ENCODE peak calls at places on chromosome 15, in ten cellular contexts. One of them, this sample, is unnamed.

GRCh38 chr15:25727867-25728600 is 135.1 kb downstream of the ATP10A start:
- DNase-seq in cardiac muscle cell: no peak
- DNase-seq in upper lobe of right lung: no peak
- DNase-seq in progenitor cell of endocrine pancreas: no peak
- DNase-seq in AG04450: no peak
- DNase-seq in chondrocyte: no peak
- DNase-seq in astrocyte of the spinal cord: no peak
- DNase-seq in GM13977: no peak
- DNase-seq in WTC11: no peak
- DNase-seq in endothelial cell of umbilical vein: no peak
- DNase-seq in this sample: no peak

GRCh38 chr15:58269455-58270414 is 131.6 kb downstream of the AQP9 start:
- DNase-seq in AG04450: peak
- DNase-seq in GM13977: peak
- DNase-seq in astrocyte of the spinal cord: peak
- DNase-seq in progenitor cell of endocrine pancreas: peak
- DNase-seq in upper lobe of right lung: no peak
- DNase-seq in chondrocyte: no peak
- DNase-seq in WTC11: peak
- DNase-seq in endothelial cell of umbilical vein: peak
- DNase-seq in cardiac muscle cell: peak
- DNase-seq in this sample: no peak

GRCh38 chr15:73897441-73898261 is 24.3 kb downstream of the TBC1D21 start:
- DNase-seq in progenitor cell of endocrine pancreas: no peak
- DNase-seq in GM13977: peak
- DNase-seq in endothelial cell of umbilical vein: peak
- DNase-seq in upper lobe of right lung: peak
- DNase-seq in astrocyte of the spinal cord: peak
- DNase-seq in cardiac muscle cell: peak
- DNase-seq in chondrocyte: peak
- DNase-seq in AG04450: peak
- DNase-seq in WTC11: peak
- DNase-seq in this sample: peak

GRCh38 chr15:99967841-99968371 is 234.7 kb upstream of the LYSMD4 start:
- DNase-seq in upper lobe of right lung: peak
- DNase-seq in astrocyte of the spinal cord: no peak
- DNase-seq in progenitor cell of endocrine pancreas: no peak
- DNase-seq in GM13977: no peak
- DNase-seq in cardiac muscle cell: peak
- DNase-seq in AG04450: no peak
- DNase-seq in WTC11: no peak
- DNase-seq in chondrocyte: peak
- DNase-seq in endothelial cell of umbilical vein: no peak
- DNase-seq in this sample: no peak

GRCh38 chr15:48515497-48515896 is 130.0 kb downstream of the FBN1 start:
- DNase-seq in cardiac muscle cell: no peak
- DNase-seq in progenitor cell of endocrine pancreas: no peak
- DNase-seq in AG04450: no peak
- DNase-seq in chondrocyte: no peak
- DNase-seq in upper lobe of right lung: no peak
- DNase-seq in WTC11: no peak
- DNase-seq in astrocyte of the spinal cord: no peak
- DNase-seq in endothelial cell of umbilical vein: no peak
- DNase-seq in GM13977: no peak
- DNase-seq in this sample: no peak

GRCh38 chr15:40534371-40534770 is 30.5 kb downstream of the CCDC32 start:
- DNase-seq in astrocyte of the spinal cord: no peak
- DNase-seq in chondrocyte: no peak
- DNase-seq in AG04450: no peak
- DNase-seq in progenitor cell of endocrine pancreas: no peak
- DNase-seq in endothelial cell of umbilical vein: no peak
- DNase-seq in upper lobe of right lung: no peak
- DNase-seq in GM13977: no peak
- DNase-seq in WTC11: no peak
- DNase-seq in cardiac muscle cell: no peak
- DNase-seq in this sample: no peak

GRCh38 chr15:77070500-77071337 is at the start of gene TSPAN3:
- DNase-seq in astrocyte of the spinal cord: peak
- DNase-seq in AG04450: peak
- DNase-seq in chondrocyte: peak
- DNase-seq in endothelial cell of umbilical vein: peak
- DNase-seq in GM13977: peak
- DNase-seq in WTC11: peak
- DNase-seq in progenitor cell of endocrine pancreas: peak
- DNase-seq in cardiac muscle cell: peak
- DNase-seq in upper lobe of right lung: peak
- DNase-seq in this sample: peak

GRCh38 chr15:40932625-40933519 is 3.7 kb downstream of the DLL4 start:
- DNase-seq in astrocyte of the spinal cord: no peak
- DNase-seq in GM13977: no peak
- DNase-seq in endothelial cell of umbilical vein: no peak
- DNase-seq in upper lobe of right lung: no peak
- DNase-seq in WTC11: no peak
- DNase-seq in cardiac muscle cell: no peak
- DNase-seq in AG04450: no peak
- DNase-seq in progenitor cell of endocrine pancreas: no peak
- DNase-seq in chondrocyte: no peak
- DNase-seq in this sample: no peak

GRCh38 chr15:61146643-61147230 is 82.4 kb downstream of the RORA start:
- DNase-seq in cardiac muscle cell: no peak
- DNase-seq in AG04450: no peak
- DNase-seq in GM13977: no peak
- DNase-seq in upper lobe of right lung: no peak
- DNase-seq in astrocyte of the spinal cord: no peak
- DNase-seq in progenitor cell of endocrine pancreas: no peak
- DNase-seq in chondrocyte: no peak
- DNase-seq in WTC11: no peak
- DNase-seq in endothelial cell of umbilical vein: no peak
- DNase-seq in this sample: no peak

GRCh38 chr15:61155741-61156700 is 73.1 kb downstream of the RORA start:
- DNase-seq in AG04450: no peak
- DNase-seq in chondrocyte: no peak
- DNase-seq in WTC11: no peak
- DNase-seq in cardiac muscle cell: peak
- DNase-seq in progenitor cell of endocrine pancreas: no peak
- DNase-seq in astrocyte of the spinal cord: peak
- DNase-seq in GM13977: no peak
- DNase-seq in upper lobe of right lung: no peak
- DNase-seq in endothelial cell of umbilical vein: no peak
- DNase-seq in this sample: no peak

DNA sequence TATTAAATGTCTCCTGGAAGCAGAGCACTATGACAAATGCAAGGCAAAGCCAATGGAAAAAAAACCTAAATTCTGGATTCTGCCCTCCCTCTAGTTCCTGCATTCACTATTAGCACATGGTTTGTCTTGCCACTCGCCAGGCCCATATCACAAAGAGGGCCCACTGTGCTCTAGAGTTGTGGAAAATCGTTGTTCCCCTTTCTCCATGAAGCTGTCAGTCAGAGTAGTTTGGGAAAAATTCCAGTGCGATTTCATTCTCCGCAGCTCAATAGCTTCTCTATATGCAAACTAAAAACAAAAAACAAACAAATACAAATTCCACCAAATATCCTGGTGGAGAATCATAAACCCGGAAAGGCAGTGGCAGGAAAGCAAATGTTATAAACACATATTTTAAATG is 77.3 kb downstream of the RORA start:
- DNase-seq in GM13977: no peak
- DNase-seq in WTC11: no peak
- DNase-seq in upper lobe of right lung: no peak
- DNase-seq in astrocyte of the spinal cord: no peak
- DNase-seq in cardiac muscle cell: no peak
- DNase-seq in chondrocyte: no peak
- DNase-seq in endothelial cell of umbilical vein: no peak
- DNase-seq in progenitor cell of endocrine pancreas: no peak
- DNase-seq in AG04450: no peak
- DNase-seq in this sample: no peak
- TF ChIP-seq CTCF in GM13977: no peak
- TF ChIP-seq CTCF in WTC11: no peak
- TF ChIP-seq CTCF in upper lobe of right lung: no peak
- TF ChIP-seq CTCF in astrocyte of the spinal cord: no peak
- TF ChIP-seq CTCF in cardiac muscle cell: no peak
- TF ChIP-seq CTCF in chondrocyte: no peak
- TF ChIP-seq CTCF in endothelial cell of umbilical vein: no peak
- TF ChIP-seq CTCF in progenitor cell of endocrine pancreas: no peak
- TF ChIP-seq CTCF in AG04450: no peak
- TF ChIP-seq CTCF in this sample: no peak

DNA sequence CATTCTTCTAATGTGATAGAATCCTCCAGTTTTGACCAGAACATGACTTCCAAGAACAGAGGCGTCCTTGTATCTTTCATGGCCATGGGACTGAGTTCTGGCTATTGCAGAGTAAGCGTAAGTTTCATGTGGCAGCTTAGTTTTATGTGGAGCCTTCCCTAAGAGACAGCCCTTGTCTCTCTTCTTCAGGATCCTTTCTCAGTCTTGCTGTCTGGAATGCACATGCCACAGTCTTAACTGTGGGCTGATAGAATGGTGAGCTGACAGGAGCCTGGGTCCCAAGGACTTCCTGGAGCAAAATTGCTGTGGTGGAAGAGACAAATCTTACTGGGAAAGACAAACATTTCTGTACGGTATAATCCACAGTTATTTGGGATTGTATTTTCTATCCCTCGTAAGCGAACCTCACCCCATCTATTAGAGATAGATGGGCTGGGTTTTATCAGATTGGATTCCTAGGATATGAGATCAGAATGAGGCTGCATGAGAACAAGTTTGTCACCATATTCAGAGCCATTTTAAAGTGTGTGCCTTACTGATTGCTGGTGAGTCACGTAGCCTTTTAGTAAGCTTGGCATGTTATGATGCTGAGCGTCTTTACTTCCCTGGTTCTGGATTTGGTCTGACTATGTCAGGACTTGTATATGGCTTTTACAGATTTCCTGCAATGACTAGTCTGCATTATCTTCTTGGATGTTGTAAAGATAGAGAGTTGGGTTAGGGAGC is 32.8 kb downstream of the CDIN1 start:
- DNase-seq in chondrocyte: no peak
- DNase-seq in WTC11: no peak
- DNase-seq in GM13977: no peak
- DNase-seq in progenitor cell of endocrine pancreas: no peak
- DNase-seq in endothelial cell of umbilical vein: peak
- DNase-seq in cardiac muscle cell: peak
- DNase-seq in astrocyte of the spinal cord: peak
- DNase-seq in upper lobe of right lung: no peak
- DNase-seq in AG04450: peak
- DNase-seq in this sample: no peak
- TF ChIP-seq CTCF in chondrocyte: no peak
- TF ChIP-seq CTCF in WTC11: no peak
- TF ChIP-seq CTCF in GM13977: no peak
- TF ChIP-seq CTCF in progenitor cell of endocrine pancreas: no peak
- TF ChIP-seq CTCF in endothelial cell of umbilical vein: no peak
- TF ChIP-seq CTCF in cardiac muscle cell: no peak
- TF ChIP-seq CTCF in astrocyte of the spinal cord: no peak
- TF ChIP-seq CTCF in upper lobe of right lung: no peak
- TF ChIP-seq CTCF in AG04450: no peak
- TF ChIP-seq CTCF in this sample: no peak

GRCh38 chr15:68053701-68053996 is 466 bp upstream of the PIAS1 start:
- DNase-seq in cardiac muscle cell: no peak
- DNase-seq in chondrocyte: no peak
- DNase-seq in astrocyte of the spinal cord: no peak
- DNase-seq in AG04450: no peak
- DNase-seq in progenitor cell of endocrine pancreas: no peak
- DNase-seq in WTC11: no peak
- DNase-seq in GM13977: no peak
- DNase-seq in upper lobe of right lung: no peak
- DNase-seq in endothelial cell of umbilical vein: no peak
- DNase-seq in this sample: no peak

GRCh38 chr15:68053001-68053400 is 1.1 kb upstream of the PIAS1 start:
- DNase-seq in upper lobe of right lung: no peak
- DNase-seq in GM13977: no peak
- DNase-seq in endothelial cell of umbilical vein: no peak
- DNase-seq in astrocyte of the spinal cord: no peak
- DNase-seq in progenitor cell of endocrine pancreas: no peak
- DNase-seq in cardiac muscle cell: no peak
- DNase-seq in AG04450: no peak
- DNase-seq in chondrocyte: no peak
- DNase-seq in WTC11: no peak
- DNase-seq in this sample: no peak

GRCh38 chr15:68051907-68052306 is 2.2 kb upstream of the PIAS1 start:
- DNase-seq in upper lobe of right lung: no peak
- DNase-seq in AG04450: no peak
- DNase-seq in GM13977: no peak
- DNase-seq in chondrocyte: no peak
- DNase-seq in WTC11: no peak
- DNase-seq in endothelial cell of umbilical vein: no peak
- DNase-seq in progenitor cell of endocrine pancreas: no peak
- DNase-seq in astrocyte of the spinal cord: no peak
- DNase-seq in cardiac muscle cell: no peak
- DNase-seq in this sample: no peak

GRCh38 chr15:68052431-68052830 is 1.7 kb upstream of the PIAS1 start:
- DNase-seq in cardiac muscle cell: no peak
- DNase-seq in chondrocyte: no peak
- DNase-seq in GM13977: no peak
- DNase-seq in endothelial cell of umbilical vein: no peak
- DNase-seq in WTC11: no peak
- DNase-seq in astrocyte of the spinal cord: no peak
- DNase-seq in AG04450: no peak
- DNase-seq in upper lobe of right lung: no peak
- DNase-seq in progenitor cell of endocrine pancreas: no peak
- DNase-seq in this sample: no peak

DNA sequence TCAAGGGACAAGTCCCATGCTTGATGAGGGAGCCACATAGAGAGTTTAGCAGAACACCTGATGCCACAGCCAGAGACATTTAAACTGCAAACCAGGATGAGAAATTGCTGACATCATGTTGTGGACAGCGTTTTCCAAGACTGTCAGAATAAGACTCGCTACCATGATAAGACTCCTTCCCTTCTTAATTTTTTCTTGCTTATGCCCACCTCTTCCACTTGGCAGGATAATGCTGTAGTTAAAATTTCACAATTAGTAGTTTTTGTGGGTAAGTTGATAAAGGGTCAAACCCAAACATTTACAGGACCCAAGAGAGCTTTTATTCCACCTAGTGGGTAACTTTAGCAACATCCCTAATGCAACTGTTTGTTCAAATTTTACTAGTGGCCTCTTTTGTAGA is 3.0 kb upstream of the PIAS1 start:
- DNase-seq in cardiac muscle cell: no peak
- DNase-seq in progenitor cell of endocrine pancreas: no peak
- DNase-seq in WTC11: no peak
- DNase-seq in AG04450: no peak
- DNase-seq in chondrocyte: no peak
- DNase-seq in endothelial cell of umbilical vein: no peak
- DNase-seq in astrocyte of the spinal cord: no peak
- DNase-seq in GM13977: no peak
- DNase-seq in upper lobe of right lung: no peak
- DNase-seq in this sample: no peak
- TF ChIP-seq CTCF in cardiac muscle cell: no peak
- TF ChIP-seq CTCF in progenitor cell of endocrine pancreas: no peak
- TF ChIP-seq CTCF in WTC11: no peak
- TF ChIP-seq CTCF in AG04450: no peak
- TF ChIP-seq CTCF in chondrocyte: peak
- TF ChIP-seq CTCF in endothelial cell of umbilical vein: no peak
- TF ChIP-seq CTCF in astrocyte of the spinal cord: no peak
- TF ChIP-seq CTCF in GM13977: no peak
- TF ChIP-seq CTCF in upper lobe of right lung: no peak
- TF ChIP-seq CTCF in this sample: no peak

GRCh38 chr15:95021816-95022215 is 790.5 kb downstream of the MCTP2 start:
- DNase-seq in GM13977: no peak
- DNase-seq in astrocyte of the spinal cord: no peak
- DNase-seq in cardiac muscle cell: no peak
- DNase-seq in upper lobe of right lung: no peak
- DNase-seq in AG04450: no peak
- DNase-seq in endothelial cell of umbilical vein: no peak
- DNase-seq in chondrocyte: no peak
- DNase-seq in progenitor cell of endocrine pancreas: no peak
- DNase-seq in WTC11: no peak
- DNase-seq in this sample: no peak

GRCh38 chr15:95025924-95026728 is 794.8 kb downstream of the MCTP2 start:
- DNase-seq in astrocyte of the spinal cord: peak
- DNase-seq in chondrocyte: no peak
- DNase-seq in endothelial cell of umbilical vein: peak
- DNase-seq in GM13977: peak
- DNase-seq in WTC11: peak
- DNase-seq in AG04450: peak
- DNase-seq in cardiac muscle cell: peak
- DNase-seq in progenitor cell of endocrine pancreas: peak
- DNase-seq in upper lobe of right lung: no peak
- DNase-seq in this sample: no peak

GRCh38 chr15:95019907-95020306 is 788.5 kb downstream of the MCTP2 start:
- DNase-seq in WTC11: no peak
- DNase-seq in chondrocyte: no peak
- DNase-seq in GM13977: no peak
- DNase-seq in cardiac muscle cell: no peak
- DNase-seq in astrocyte of the spinal cord: no peak
- DNase-seq in AG04450: no peak
- DNase-seq in progenitor cell of endocrine pancreas: no peak
- DNase-seq in upper lobe of right lung: no peak
- DNase-seq in endothelial cell of umbilical vein: no peak
- DNase-seq in this sample: no peak

GRCh38 chr15:95018888-95019545 is 787.7 kb downstream of the MCTP2 start:
- DNase-seq in progenitor cell of endocrine pancreas: no peak
- DNase-seq in GM13977: peak
- DNase-seq in chondrocyte: no peak
- DNase-seq in astrocyte of the spinal cord: peak
- DNase-seq in AG04450: peak
- DNase-seq in cardiac muscle cell: peak
- DNase-seq in endothelial cell of umbilical vein: peak
- DNase-seq in WTC11: no peak
- DNase-seq in upper lobe of right lung: no peak
- DNase-seq in this sample: no peak

DNA sequence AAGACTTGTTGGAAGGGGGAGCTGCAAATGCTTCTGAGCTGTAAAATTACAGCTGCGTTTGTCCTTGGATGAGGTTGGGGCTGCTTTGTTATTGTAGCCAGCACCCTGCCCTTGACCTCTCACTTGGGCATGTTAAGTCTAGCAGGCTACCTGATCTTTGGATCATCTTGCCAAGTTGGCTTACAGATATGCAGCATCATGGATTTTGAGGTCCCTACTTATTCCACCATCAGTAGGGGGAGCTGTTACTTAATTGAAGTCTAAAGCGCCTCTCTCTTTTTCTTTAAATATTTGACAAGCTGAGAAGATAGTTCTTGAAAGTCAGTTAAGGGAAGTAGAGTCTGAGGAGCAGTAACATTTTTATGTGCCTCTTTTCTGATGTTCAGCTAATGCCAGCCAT is 793.0 kb downstream of the MCTP2 start:
- DNase-seq in endothelial cell of umbilical vein: peak
- DNase-seq in chondrocyte: no peak
- DNase-seq in progenitor cell of endocrine pancreas: no peak
- DNase-seq in astrocyte of the spinal cord: peak
- DNase-seq in AG04450: peak
- DNase-seq in GM13977: no peak
- DNase-seq in upper lobe of right lung: no peak
- DNase-seq in WTC11: no peak
- DNase-seq in cardiac muscle cell: peak
- DNase-seq in this sample: no peak
- TF ChIP-seq CTCF in endothelial cell of umbilical vein: peak
- TF ChIP-seq CTCF in chondrocyte: peak
- TF ChIP-seq CTCF in progenitor cell of endocrine pancreas: peak
- TF ChIP-seq CTCF in astrocyte of the spinal cord: peak
- TF ChIP-seq CTCF in AG04450: peak
- TF ChIP-seq CTCF in GM13977: peak
- TF ChIP-seq CTCF in upper lobe of right lung: peak
- TF ChIP-seq CTCF in WTC11: no peak
- TF ChIP-seq CTCF in cardiac muscle cell: peak
- TF ChIP-seq CTCF in this sample: no peak

This sample was measured in CD14-positive monocyte.